ENCODE peak calls at places on chromosomes 11 and 22, in ten cellular contexts. D is colonic mucosa; Z is neural progenitor cell; I is cardiac muscle cell; F is CD4-positive, alpha-beta T cell; A is adrenal gland; Q is sigmoid colon; E is lung; T is tibial artery; W is Peyer's patch. X is an unnamed sample. For H3K9me3, the result is how much of the 10 kb centered on the place peaks cover.

GRCh38 chr11:102225689-102226562 is 91.4 kb upstream of the BIRC3 start:
- DNase-seq in W (no peak), D (no peak), A (no peak), F (no peak), T (no peak), Q (no peak), Z (no peak), E (no peak), I (peak), X (no peak)

GRCh38 chr11:9901931-9902330 is 238.1 kb downstream of the SWAP70 start:
- DNase-seq in T (no peak), A (no peak), F (no peak), Q (no peak), I (no peak), W (no peak), Z (no peak), E (no peak), D (no peak), X (no peak)

GRCh38 chr22:20979243-20979809 is 2.8 kb upstream of the LZTR1 start:
- DNase-seq in W (peak), T (no peak), I (peak), F (no peak), D (peak), E (peak), A (peak), Z (peak), Q (peak), X (peak)

GRCh38 chr22:23790819-23791736 is 4.3 kb downstream of the SMARCB1 start:
- DNase-seq in Q (no peak), D (no peak), I (peak), Z (no peak), T (no peak), E (no peak), W (no peak), A (no peak), F (no peak), X (no peak)

GRCh38 chr11:110176366-110177056 is 83.3 kb downstream of the ZC3H12C start:
- DNase-seq in F (no peak), D (no peak), T (no peak), W (no peak), E (no peak), I (peak), Q (no peak), Z (no peak), A (no peak), X (no peak)

GRCh38 chr11:66639066-66639813 is 737 bp downstream of the RBM4 start:
- DNase-seq in Q (peak), W (peak), Z (no peak), A (no peak), T (no peak), I (peak), D (no peak), E (no peak), F (no peak), X (no peak)

GRCh38 chr11:58318532-58318931 is 40.3 kb downstream of the OR5B17 start:
- DNase-seq in W (no peak), A (no peak), I (no peak), Z (no peak), E (no peak), T (no peak), Q (no peak), F (no peak), D (no peak), X (no peak)

GRCh38 chr11:73178681-73179080 is 36.6 kb upstream of the FCHSD2 start:
- DNase-seq in Z (no peak), A (no peak), T (peak), D (no peak), I (no peak), E (no peak), Q (peak), W (no peak), F (no peak), X (peak)

GRCh38 chr11:4704054-4704789 is at the start of gene MMP26:
- DNase-seq in Q (no peak), W (no peak), E (no peak), T (no peak), I (no peak), A (no peak), F (no peak), D (no peak), Z (peak), X (no peak)

GRCh38 chr11:122731500-122731913 is 76.0 kb downstream of the UBASH3B start:
- DNase-seq in W (no peak), A (no peak), Z (no peak), E (no peak), D (no peak), I (peak), Q (no peak), F (no peak), T (no peak), X (no peak)

GRCh38 chr11:114088836-114089235 is 29.3 kb downstream of the ZBTB16 start:
- DNase-seq in W (no peak), A (no peak), Z (no peak), E (no peak), D (no peak), Q (peak), I (no peak), F (no peak), T (no peak), X (no peak)

GRCh38 chr11:133896642-133897330 is 51.5 kb upstream of the SPATA19 start:
- DNase-seq in Q (peak), F (no peak), T (peak), Z (no peak), E (no peak), W (no peak), D (no peak), A (no peak), I (no peak), X (no peak)

GRCh38 chr11:57639321-57640067 is 10.2 kb downstream of the YPEL4 start:
- DNase-seq in T (no peak), D (no peak), E (no peak), A (no peak), W (no peak), Z (peak), Q (no peak), F (no peak), I (peak), X (peak)

GRCh38 chr11:132878111-132878510 is 654.2 kb downstream of the OPCML start:
- DNase-seq in E (no peak), A (no peak), F (no peak), T (no peak), D (no peak), I (no peak), W (no peak), Q (no peak), Z (no peak), X (no peak)

GRCh38 chr11:2134022-2135010 is 4.9 kb downstream of the IGF2 start:
- DNase-seq in A (no peak), T (no peak), Q (no peak), D (no peak), F (no peak), I (no peak), W (no peak), Z (no peak), E (no peak), X (peak)

GRCh38 chr11:123428221-123428631 is 1.8 kb upstream of the GRAMD1B start:
- DNase-seq in I (peak), Q (no peak), W (no peak), E (no peak), Z (no peak), F (no peak), D (no peak), A (peak), T (no peak), X (no peak)

GRCh38 chr22:46033256-46034200 is 56.6 kb upstream of the WNT7B start:
- DNase-seq in Z (no peak), W (no peak), Q (no peak), D (no peak), T (peak), I (no peak), E (no peak), A (peak), F (no peak), X (no peak)

GRCh38 chr22:48417143-48418070 is 1410.3 kb downstream of the BRD1 start:
- DNase-seq in I (no peak), A (no peak), T (peak), W (no peak), E (no peak), F (no peak), D (no peak), Z (no peak), Q (no peak), X (no peak)
- H3K9me3 ChIP-seq in I (under half), A (under half), T (under half), W (under half), E (under half), F (under half), D (under half), Z (under half), Q (under half), X (under half)

GRCh38 chr11:11400121-11400520 is 47.1 kb upstream of the CSNK2A3 start:
- DNase-seq in A (no peak), W (no peak), Q (no peak), Z (no peak), E (no peak), T (no peak), F (no peak), I (no peak), D (no peak), X (no peak)

GRCh38 chr11:11403763-11404725 is 51.0 kb upstream of the CSNK2A3 start:
- DNase-seq in T (peak), Z (peak), F (no peak), W (no peak), E (peak), D (no peak), Q (peak), A (no peak), I (peak), X (no peak)

GRCh38 chr11:11397043-11397415 is 44.0 kb upstream of the CSNK2A3 start:
- DNase-seq in D (no peak), W (no peak), Z (peak), T (no peak), F (no peak), E (no peak), I (peak), A (no peak), Q (no peak), X (no peak)

GRCh38 chr11:11401960-11402359 is 48.9 kb upstream of the CSNK2A3 start:
- DNase-seq in W (no peak), I (no peak), T (no peak), Q (no peak), D (no peak), F (no peak), A (no peak), E (no peak), Z (no peak), X (no peak)

DNA sequence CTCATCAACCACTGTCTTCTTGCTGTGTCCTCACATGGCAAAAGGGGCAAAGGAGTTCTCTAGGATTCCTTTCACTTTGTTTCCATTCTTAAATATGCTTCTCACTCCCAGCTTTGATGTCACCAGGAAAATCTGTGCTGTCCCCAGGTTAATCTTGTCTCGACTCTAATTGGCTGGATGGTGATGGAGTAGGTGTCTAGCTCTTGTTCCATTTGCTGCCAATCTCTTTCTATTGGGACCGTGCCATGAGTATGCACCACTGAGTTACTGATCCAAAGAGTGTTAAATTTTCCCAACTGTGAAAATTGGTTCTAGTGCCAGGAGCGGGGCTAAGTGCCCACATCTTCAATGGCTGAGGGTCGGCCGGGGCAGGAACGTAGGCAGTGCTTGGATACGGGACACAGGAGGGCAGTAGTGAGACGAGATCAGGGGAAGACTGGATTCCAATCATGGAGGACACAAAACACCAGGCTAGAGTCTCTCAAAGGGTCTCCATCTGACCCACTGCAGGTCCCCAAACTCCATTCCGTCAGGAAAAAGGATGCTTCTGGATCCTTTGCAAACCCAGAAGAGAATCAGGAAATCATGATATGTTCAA is 47.7 kb upstream of the CSNK2A3 start:
- DNase-seq in T (no peak), Q (no peak), E (no peak), I (no peak), Z (peak), A (no peak), D (no peak), F (no peak), W (no peak), X (no peak)
- TF ChIP-seq CTCF in T (no peak), Q (no peak), E (no peak), I (peak), Z (peak), A (peak), D (no peak), F (no peak), W (no peak), X (no peak)

DNA sequence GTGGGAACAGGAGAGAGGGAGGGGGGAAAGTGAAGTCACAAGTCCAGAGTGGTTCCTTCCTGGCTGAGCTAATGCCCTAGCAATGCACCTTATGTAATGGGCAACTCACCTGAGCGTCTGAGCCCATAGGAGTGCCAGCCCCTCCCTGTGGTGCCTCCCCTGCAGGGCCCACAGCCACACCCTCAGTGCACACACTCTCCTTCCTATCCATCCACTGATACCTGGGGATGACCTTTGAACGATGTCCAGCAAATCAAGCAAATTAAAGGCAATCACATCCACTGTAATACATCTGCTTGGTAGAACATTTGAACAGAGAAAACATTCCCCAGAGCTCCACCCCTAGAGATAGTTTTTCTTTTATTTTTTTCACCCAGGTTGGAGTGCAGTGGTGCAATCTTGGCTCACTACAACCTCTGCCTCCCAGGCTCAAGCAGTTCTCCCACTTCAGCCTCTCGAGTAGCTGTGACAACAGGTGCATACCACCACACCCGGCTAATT is 19.6 kb upstream of the MICAL2 start:
- DNase-seq in D (peak), Z (no peak), A (no peak), Q (no peak), W (no peak), F (no peak), I (no peak), E (peak), T (peak), X (no peak)
- H3K27ac ChIP-seq in D (peak), Z (no peak), A (no peak), Q (peak), W (no peak), F (no peak), I (no peak), E (no peak), T (peak), X (no peak)

GRCh38 chr22:47327241-47327640 is 564.8 kb downstream of the TBC1D22A start:
- DNase-seq in A (no peak), Z (no peak), F (no peak), D (no peak), T (no peak), W (no peak), I (no peak), E (no peak), Q (no peak), X (no peak)

GRCh38 chr22:47331750-47332149 is 569.3 kb downstream of the TBC1D22A start:
- DNase-seq in W (no peak), T (no peak), A (no peak), D (no peak), F (no peak), E (no peak), Q (no peak), I (no peak), Z (no peak), X (no peak)

GRCh38 chr22:47328550-47329243 is 566.2 kb downstream of the TBC1D22A start:
- DNase-seq in I (peak), F (no peak), Q (no peak), T (no peak), Z (no peak), D (no peak), E (no peak), W (no peak), A (peak), X (no peak)

GRCh38 chr22:47332246-47332980 is 570.0 kb downstream of the TBC1D22A start:
- DNase-seq in W (no peak), Q (no peak), F (no peak), A (no peak), D (no peak), Z (no peak), E (no peak), T (no peak), I (no peak), X (no peak)

GRCh38 chr22:47329727-47330653 is 567.5 kb downstream of the TBC1D22A start:
- DNase-seq in A (no peak), I (no peak), F (no peak), Q (no peak), Z (no peak), T (no peak), E (no peak), W (no peak), D (no peak), X (no peak)
- H3K9me3 ChIP-seq in A (under half), I (under half), F (under half), Q (under half), Z (under half), T (under half), E (under half), W (under half), D (under half), X (under half)

GRCh38 chr11:63610604-63611394 is 3.4 kb downstream of the PLAAT3 start:
- DNase-seq in F (no peak), Z (peak), W (no peak), T (no peak), E (no peak), I (no peak), Q (peak), A (peak), D (no peak), X (peak)

GRCh38 chr11:63612181-63612580 is 2.1 kb downstream of the PLAAT3 start:
- DNase-seq in D (no peak), A (no peak), F (no peak), T (no peak), Q (no peak), E (no peak), W (no peak), Z (no peak), I (peak), X (no peak)

GRCh38 chr11:63609971-63610580 is 4.2 kb downstream of the PLAAT3 start:
- DNase-seq in A (no peak), Q (peak), E (no peak), F (no peak), I (no peak), T (peak), W (no peak), D (no peak), Z (no peak), X (no peak)

GRCh38 chr11:63609536-63609935 is 4.7 kb downstream of the PLAAT3 start:
- DNase-seq in T (peak), W (no peak), Q (peak), Z (no peak), D (peak), F (no peak), E (no peak), I (no peak), A (no peak), X (peak)

DNA sequence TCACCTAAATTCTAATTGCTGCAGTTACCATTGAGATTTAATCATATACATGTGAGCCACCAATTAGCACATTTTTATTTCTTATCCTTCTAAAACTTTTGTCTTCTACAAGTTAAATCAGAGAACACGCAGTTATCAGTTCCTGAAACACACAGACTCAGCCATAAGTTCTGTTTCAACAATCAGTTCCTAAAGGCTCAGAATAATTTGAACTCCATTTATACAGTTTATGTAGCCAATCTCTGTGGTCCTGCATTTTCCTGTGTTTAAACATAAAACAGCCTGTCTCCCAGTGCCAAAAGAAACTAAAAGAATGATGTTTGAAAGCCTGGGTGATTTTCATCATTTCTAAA is 2.9 kb downstream of the PLAAT3 start:
- DNase-seq in F (no peak), T (no peak), A (no peak), E (no peak), D (no peak), W (no peak), I (no peak), Z (no peak), Q (no peak), X (no peak)
- TF ChIP-seq CTCF in F (no peak), T (no peak), A (no peak), E (no peak), D (no peak), W (no peak), I (no peak), Z (no peak), Q (no peak), X (no peak)

GRCh38 chr22:38264322-38264843 is 8.4 kb downstream of the TMEM184B start:
- DNase-seq in D (no peak), I (no peak), E (no peak), Q (no peak), F (no peak), W (no peak), Z (no peak), T (no peak), A (no peak), X (no peak)

GRCh38 chr22:38262051-38262795 is 10.6 kb downstream of the TMEM184B start:
- DNase-seq in Q (peak), Z (peak), F (peak), A (peak), D (peak), I (no peak), T (peak), W (peak), E (peak), X (peak)

GRCh38 chr22:38267086-38267485 is 5.7 kb downstream of the TMEM184B start:
- DNase-seq in I (peak), Q (no peak), F (peak), E (no peak), W (no peak), D (no peak), Z (no peak), T (no peak), A (peak), X (no peak)

GRCh38 chr22:38269466-38269865 is 3.3 kb downstream of the TMEM184B start:
- DNase-seq in A (no peak), D (no peak), T (no peak), Z (no peak), Q (no peak), I (no peak), F (no peak), E (no peak), W (no peak), X (no peak)

GRCh38 chr22:38266120-38266519 is 6.7 kb downstream of the TMEM184B start:
- DNase-seq in Z (no peak), F (no peak), I (peak), Q (no peak), D (no peak), T (no peak), W (no peak), A (peak), E (no peak), X (no peak)
- H3K27ac ChIP-seq in Z (no peak), F (peak), I (peak), Q (peak), D (no peak), T (peak), W (no peak), A (peak), E (peak), X (no peak)

X was measured in right lobe of liver.